ENCODE peak calls at places on chromosomes 5 and 9, in ten cellular contexts. E is endodermal cell, U is tibial nerve, N is neural progenitor cell, P is brain microvascular endothelial cell, A is HL-60, F is HepG2, J is breast epithelium, Q is uterus, O is HAP-1. G is an unnamed sample.

GRCh38 chr9:134624119-134624826 is 17.3 kb upstream of the COL5A1 start:
- DNase-seq in N (no peak), F (no peak), J (peak; percentile 28), Q (peak; percentile 11), E (peak; percentile 31), O (no peak), A (no peak), U (no peak), P (no peak), G (no peak)

GRCh38 chr5:180329138-180329435 is 24.0 kb downstream of the GFPT2 start:
- DNase-seq in Q (no peak), F (no peak), J (no peak), U (no peak), P (no peak), N (no peak), O (no peak), E (no peak), A (no peak), G (no peak)

GRCh38 chr5:36152324-36153298 is 700 bp downstream of the SKP2 start:
- DNase-seq in P (no peak), Q (no peak), U (no peak), J (no peak), O (peak; percentile 18), F (no peak), N (peak; percentile 34), A (no peak), E (peak; percentile 65), G (no peak)

GRCh38 chr5:75612211-75612579 is 942 bp downstream of the ANKDD1B start:
- DNase-seq in N (peak; percentile 11), A (no peak), Q (no peak), O (no peak), F (no peak), U (no peak), J (no peak), P (no peak), E (peak; percentile 72), G (no peak)

GRCh38 chr5:83654427-83654994 is 66.1 kb downstream of the HAPLN1 start:
- DNase-seq in Q (no peak), F (no peak), U (no peak), N (no peak), A (no peak), O (no peak), J (no peak), P (peak; percentile 51), E (no peak), G (no peak)

GRCh38 chr9:69798737-69799136 is 21.9 kb upstream of the CFAP95 start:
- DNase-seq in P (no peak), A (no peak), J (no peak), U (no peak), N (no peak), E (no peak), Q (no peak), O (no peak), F (peak; percentile 26), G (no peak)

GRCh38 chr9:3088166-3088702 is 244.3 kb upstream of the PUM3 start:
- DNase-seq in U (no peak), Q (no peak), P (no peak), E (peak; percentile 79), A (no peak), O (peak; percentile 8), F (no peak), J (no peak), N (peak; percentile 10), G (no peak)

GRCh38 chr5:175696855-175697198 is 39.0 kb downstream of the HRH2 start:
- DNase-seq in J (no peak), P (no peak), O (no peak), Q (no peak), A (no peak), U (no peak), E (no peak), F (no peak), N (no peak), G (no peak)

GRCh38 chr5:67095346-67095871 is 101.2 kb downstream of the CD180 start:
- DNase-seq in U (peak; percentile 69), J (peak; percentile 62), E (no peak), P (peak; percentile 25), N (peak; percentile 19), Q (peak; percentile 75), O (no peak), A (no peak), F (peak; percentile 93), G (no peak)

GRCh38 chr5:150343994-150344393 is 13.5 kb upstream of the TCOF1 start:
- DNase-seq in E (no peak), N (no peak), O (no peak), P (no peak), U (no peak), J (no peak), A (no peak), F (no peak), Q (no peak), G (no peak)

GRCh38 chr9:108383801-108384200 is 472.0 kb downstream of the ACTL7B start:
- DNase-seq in E (no peak), J (no peak), P (no peak), A (no peak), O (no peak), N (no peak), U (no peak), F (no peak), Q (no peak), G (no peak)

GRCh38 chr5:158824167-158824882 is 275.4 kb downstream of the EBF1 start:
- DNase-seq in O (no peak), E (no peak), P (no peak), U (no peak), Q (no peak), F (no peak), N (peak; percentile 61), A (no peak), J (no peak), G (no peak)

GRCh38 chr5:119966028-119966427 is 336.7 kb downstream of the FAM170A start:
- DNase-seq in P (no peak), U (no peak), Q (no peak), N (no peak), J (no peak), O (no peak), E (no peak), A (no peak), F (no peak), G (no peak)

GRCh38 chr5:73183000-73183399 is 10.0 kb downstream of the TMEM174 start:
- DNase-seq in F (no peak), O (no peak), U (no peak), E (no peak), J (no peak), A (no peak), P (no peak), Q (no peak), N (no peak), G (no peak)

GRCh38 chr9:87269777-87270176 is 227.9 kb upstream of the DAPK1 start:
- DNase-seq in E (no peak), A (no peak), N (no peak), J (no peak), O (no peak), P (no peak), U (no peak), Q (no peak), F (no peak), G (no peak)
- H3K4me3 ChIP-seq in E (no peak overlapping the region), A (no peak overlapping the region), N (no peak overlapping the region), J (no peak overlapping the region), O (no peak overlapping the region), P (no peak overlapping the region), U (no peak overlapping the region), Q (no peak overlapping the region), F (no peak overlapping the region), G (no peak overlapping the region)

GRCh38 chr5:2299388-2300220 is 416.9 kb upstream of the IRX4 start:
- DNase-seq in N (no peak), J (peak; percentile 34), F (no peak), Q (no peak), A (no peak), E (peak; percentile 64), U (no peak), O (no peak), P (no peak), G (no peak)

GRCh38 chr5:2300861-2301610 is 418.3 kb upstream of the IRX4 start:
- DNase-seq in O (no peak), U (no peak), Q (no peak), N (no peak), E (no peak), J (peak; percentile 41), P (no peak), A (no peak), F (no peak), G (no peak)

GRCh38 chr5:2300421-2300820 is 417.7 kb upstream of the IRX4 start:
- DNase-seq in E (peak; percentile 24), P (no peak), F (no peak), U (no peak), A (no peak), Q (no peak), N (no peak), O (no peak), J (peak; percentile 46), G (no peak)

GRCh38 chr5:2303391-2304100 is 420.8 kb upstream of the IRX4 start:
- DNase-seq in J (peak; percentile 6), F (no peak), A (no peak), E (no peak), O (no peak), N (peak; percentile 56), U (no peak), Q (no peak), P (no peak), G (no peak)

DNA sequence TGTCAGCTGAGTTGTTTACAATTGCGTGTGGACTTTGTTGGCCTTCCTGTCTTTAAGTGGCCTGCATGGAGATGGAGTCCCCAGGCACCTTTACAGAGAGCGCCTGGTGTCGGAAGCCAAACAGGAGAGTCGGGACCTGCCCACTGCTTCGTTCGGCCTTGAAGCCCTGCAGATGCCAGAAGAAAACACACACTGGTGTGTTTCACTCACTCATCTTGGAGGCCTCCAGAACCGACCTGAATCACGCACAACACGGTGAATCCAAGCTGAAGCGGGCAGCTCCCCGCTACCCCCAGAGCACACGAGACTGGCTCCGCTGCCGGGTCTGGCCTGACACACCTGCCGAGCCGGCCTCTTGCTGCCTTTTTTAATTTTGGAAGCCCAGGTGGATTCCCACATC is 419.4 kb upstream of the IRX4 start:
- DNase-seq in P (no peak), O (no peak), J (peak; percentile 22), N (no peak), A (no peak), Q (no peak), U (no peak), E (no peak), F (no peak), G (no peak)
- H3K4me3 ChIP-seq in P (no peak overlapping the region), O (no peak overlapping the region), J (no peak overlapping the region), N (no peak overlapping the region), A (no peak overlapping the region), Q (no peak overlapping the region), U (no peak overlapping the region), E (no peak overlapping the region), F (no peak overlapping the region), G (no peak overlapping the region)

GRCh38 chr5:151686673-151687378 is at the start of gene SPARC:
- DNase-seq in N (peak; percentile 87), J (no peak), F (no peak), E (peak; percentile 94), O (peak; percentile 84), A (no peak), U (peak; percentile 84), P (peak; percentile 94), Q (peak; percentile 87), G (no peak)
- H3K4me3 ChIP-seq in N (peak within 1 kb of the TSS; percentile 61), J (peak within 1 kb of the TSS; percentile 76), F (peak within 1 kb of the TSS; percentile 50), E (peak within 1 kb of the TSS; percentile 87), O (peak within 1 kb of the TSS; percentile 48), A (no peak within 1 kb of the TSS), U (peak within 1 kb of the TSS; percentile 47), P (peak within 1 kb of the TSS; percentile 100), Q (peak within 1 kb of the TSS; percentile 50), G (no peak within 1 kb of the TSS)

DNA sequence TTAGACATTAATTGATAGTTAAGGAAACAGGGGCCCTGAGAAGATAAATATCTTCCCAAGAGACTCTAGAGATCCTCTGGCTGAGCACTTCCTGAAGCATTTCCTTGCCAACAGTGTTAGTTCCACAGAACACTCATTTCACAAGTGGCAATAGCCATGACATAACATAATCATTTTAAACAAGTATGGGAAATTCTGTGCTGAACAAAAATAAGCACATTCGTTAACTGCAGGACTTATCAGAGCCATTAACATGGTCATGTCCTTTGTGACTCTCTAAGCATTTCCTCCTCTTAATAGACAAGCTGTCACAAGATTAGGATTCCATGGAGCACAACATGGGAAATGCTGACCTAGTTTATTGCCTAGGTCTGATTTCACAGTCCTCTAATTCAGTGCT is 184.9 kb downstream of the SNX18 start:
- DNase-seq in O (no peak), A (no peak), J (no peak), N (no peak), P (no peak), U (no peak), Q (no peak), E (no peak), F (no peak), G (no peak)
- H3K4me3 ChIP-seq in O (no peak overlapping the region), A (no peak overlapping the region), J (no peak overlapping the region), N (no peak overlapping the region), P (no peak overlapping the region), U (no peak overlapping the region), Q (no peak overlapping the region), E (no peak overlapping the region), F (no peak overlapping the region), G (no peak overlapping the region)

G was measured in CD8-positive, alpha-beta memory T cell.